ENCODE peak calls at places on chromosomes 16 and 17, in four cellular contexts. L, O, V and F are unnamed samples.

GRCh38 chr16:54873081-54873480 is 57.6 kb upstream of the IRX5 start:
- DNase-seq in L (no peak), O (no peak), V (no peak), F (no peak)

GRCh38 chr16:10871157-10871991 is 5.6 kb upstream of the CIITA start:
- DNase-seq in L (no peak), O (peak; percentile 79), V (no peak), F (no peak)

GRCh38 chr16:53925011-53925410 is 221.1 kb downstream of the FTO start:
- DNase-seq in L (no peak), O (no peak), V (no peak), F (no peak)

GRCh38 chr17:64081802-64082799 is 47.8 kb downstream of the ERN1 start:
- DNase-seq in L (no peak), O (peak; percentile 98), V (no peak), F (no peak)

GRCh38 chr16:9113707-9114106 is 22.3 kb downstream of the HAPSTR1 start:
- DNase-seq in L (no peak), O (no peak), V (no peak), F (no peak)

GRCh38 chr17:30323262-30323894 is 10.5 kb downstream of the TMIGD1 start:
- DNase-seq in L (no peak), O (no peak), V (no peak), F (no peak)

GRCh38 chr16:54237-54581 is 581 bp downstream of the SNRNP25 start:
- DNase-seq in L (no peak), O (no peak), V (no peak), F (no peak)

GRCh38 chr17:68704897-68705296 is 103.7 kb upstream of the FAM20A start:
- DNase-seq in L (no peak), O (no peak), V (no peak), F (no peak)

GRCh38 chr17:9307313-9307998 is 268.2 kb downstream of the STX8 start:
- DNase-seq in L (no peak), O (no peak), V (no peak), F (no peak)

GRCh38 chr17:78176548-78177025 is 8.2 kb downstream of the SYNGR2 start:
- DNase-seq in L (no peak), O (peak; percentile 44), V (peak; percentile 68), F (peak; percentile 34)

GRCh38 chr17:79833110-79833450 is 6.2 kb downstream of the CBX4 start:
- DNase-seq in L (no peak), O (no peak), V (no peak), F (no peak)

GRCh38 chr17:79831367-79832210 is 7.7 kb downstream of the CBX4 start:
- DNase-seq in L (no peak), O (no peak), V (no peak), F (peak; percentile 67)

GRCh38 chr17:79833744-79834574 is 5.3 kb downstream of the CBX4 start:
- DNase-seq in L (no peak), O (no peak), V (no peak), F (no peak)

GRCh38 chr17:79830763-79831366 is 8.4 kb downstream of the CBX4 start:
- DNase-seq in L (no peak), O (no peak), V (no peak), F (no peak)

DNA sequence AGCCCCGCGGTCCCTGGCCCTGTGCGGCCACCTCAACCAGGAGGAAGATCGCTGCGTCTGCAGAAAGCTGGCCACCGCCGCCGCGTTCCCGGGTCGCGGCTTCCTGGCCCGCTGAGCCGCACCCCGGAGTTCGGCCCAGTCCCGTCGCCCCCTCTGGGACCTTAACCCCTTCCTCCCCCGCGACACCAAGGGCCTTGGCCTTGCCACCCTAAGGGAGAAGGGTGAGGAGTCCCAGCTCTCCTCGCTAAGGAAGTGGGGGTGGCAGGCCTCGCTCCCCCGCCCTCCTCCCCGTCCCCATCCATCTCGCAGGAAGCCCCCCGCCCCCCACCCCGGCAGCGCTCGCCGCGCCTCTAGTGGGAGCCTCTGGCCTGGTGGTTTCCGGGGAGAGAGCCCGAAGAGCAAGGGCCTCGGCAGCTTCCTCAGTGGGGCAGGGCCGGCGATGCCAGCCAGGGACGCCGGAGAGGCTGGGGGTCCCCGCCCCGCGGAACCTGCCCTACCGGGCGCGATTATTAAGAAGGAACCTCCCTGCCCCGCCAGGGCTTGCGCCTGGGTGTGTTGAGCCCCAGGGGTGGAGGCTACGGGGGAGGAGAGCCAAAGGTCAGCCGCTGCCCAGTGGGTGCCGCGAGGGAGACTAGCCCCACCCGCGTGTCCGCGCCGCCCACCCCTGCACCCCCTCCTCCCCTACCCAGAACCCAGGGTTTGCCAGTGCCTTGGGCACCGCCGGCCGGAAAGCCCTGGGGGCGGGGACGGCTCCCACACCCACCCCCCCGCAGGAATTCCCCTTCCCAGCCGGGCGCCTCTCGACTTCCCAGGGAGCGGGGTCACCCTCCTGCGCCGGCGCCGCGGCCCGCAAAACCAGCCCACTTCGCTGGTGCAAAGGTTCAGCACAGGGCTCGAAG is 6.8 kb downstream of the CBX4 start:
- DNase-seq in L (no peak), O (no peak), V (no peak), F (no peak)
- H3K27ac ChIP-seq in L (no peak overlapping the region), O (no peak overlapping the region), V (no peak overlapping the region), F (peak overlapping the region; percentile 70)

DNA sequence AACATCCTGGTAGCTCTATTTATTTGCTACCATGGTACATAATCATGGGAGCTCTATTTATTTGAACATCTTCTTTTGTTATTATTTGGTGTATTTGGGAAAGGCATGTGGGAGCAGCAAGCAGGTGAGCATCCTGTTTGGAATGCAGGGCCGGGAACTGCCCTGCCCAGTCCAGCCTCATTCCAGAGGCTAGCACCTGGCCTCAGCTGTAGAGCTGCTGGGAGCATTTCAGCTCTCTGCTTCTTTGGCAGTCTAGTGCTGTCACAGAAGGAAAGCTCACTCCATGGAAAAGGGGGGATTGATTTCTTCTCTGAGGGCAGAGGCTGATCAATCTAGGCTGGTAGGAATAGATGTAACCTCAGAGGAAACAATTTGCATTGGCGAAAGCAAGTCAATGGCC is 112.5 kb downstream of the WWOX start:
- DNase-seq in L (peak; percentile 48), O (peak; percentile 85), V (no peak), F (no peak)
- H3K27ac ChIP-seq in L (peak overlapping the region; percentile 65), O (peak overlapping the region; percentile 74), V (no peak overlapping the region), F (no peak overlapping the region)

GRCh38 chr16:28986492-28986891 is 1.6 kb downstream of the LAT start:
- DNase-seq in L (no peak), O (no peak), V (no peak), F (no peak)
- H3K27ac ChIP-seq in L (no peak overlapping the region), O (no peak overlapping the region), V (no peak overlapping the region), F (no peak overlapping the region)

DNA sequence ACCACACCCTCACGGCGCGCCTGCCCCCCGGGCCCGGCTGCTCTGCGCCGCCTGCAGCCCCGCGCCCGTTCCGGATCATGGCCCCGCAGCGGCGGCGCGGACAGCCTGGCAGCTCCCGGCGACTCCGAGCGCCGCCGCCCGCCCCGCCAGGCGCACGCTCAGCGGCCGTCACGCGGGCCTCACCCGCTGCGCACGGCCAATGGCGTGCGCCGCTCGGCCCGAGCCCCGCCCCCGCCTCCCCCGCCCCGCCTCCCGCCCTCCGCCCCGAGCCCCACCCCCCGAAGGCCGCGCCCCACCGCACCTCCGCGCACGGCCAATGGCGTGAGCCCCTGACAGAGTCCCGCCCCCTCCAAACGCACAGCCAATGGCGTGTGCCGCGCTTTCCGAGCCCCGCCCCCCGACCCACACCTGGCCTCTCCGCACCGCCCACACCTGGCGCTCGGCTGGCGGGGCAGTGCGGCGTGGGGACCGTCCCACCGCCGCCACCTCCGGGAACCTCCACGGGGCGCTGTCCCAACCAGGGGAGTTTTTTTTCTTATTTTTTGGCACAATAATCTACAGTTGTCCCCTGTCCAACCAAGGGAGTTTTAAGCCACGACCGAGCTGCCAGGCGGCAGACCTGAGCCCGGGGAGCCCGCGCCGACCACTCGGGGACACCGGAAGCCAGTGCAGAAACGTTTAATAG is at the start of gene PCYT2:
- DNase-seq in L (no peak), O (peak; percentile 90), V (peak; percentile 89), F (peak; percentile 80)
- H3K27ac ChIP-seq in L (peak within 1 kb of the TSS; percentile 58), O (peak within 1 kb of the TSS; percentile 45), V (peak within 1 kb of the TSS; percentile 81), F (peak within 1 kb of the TSS; percentile 84)

DNA sequence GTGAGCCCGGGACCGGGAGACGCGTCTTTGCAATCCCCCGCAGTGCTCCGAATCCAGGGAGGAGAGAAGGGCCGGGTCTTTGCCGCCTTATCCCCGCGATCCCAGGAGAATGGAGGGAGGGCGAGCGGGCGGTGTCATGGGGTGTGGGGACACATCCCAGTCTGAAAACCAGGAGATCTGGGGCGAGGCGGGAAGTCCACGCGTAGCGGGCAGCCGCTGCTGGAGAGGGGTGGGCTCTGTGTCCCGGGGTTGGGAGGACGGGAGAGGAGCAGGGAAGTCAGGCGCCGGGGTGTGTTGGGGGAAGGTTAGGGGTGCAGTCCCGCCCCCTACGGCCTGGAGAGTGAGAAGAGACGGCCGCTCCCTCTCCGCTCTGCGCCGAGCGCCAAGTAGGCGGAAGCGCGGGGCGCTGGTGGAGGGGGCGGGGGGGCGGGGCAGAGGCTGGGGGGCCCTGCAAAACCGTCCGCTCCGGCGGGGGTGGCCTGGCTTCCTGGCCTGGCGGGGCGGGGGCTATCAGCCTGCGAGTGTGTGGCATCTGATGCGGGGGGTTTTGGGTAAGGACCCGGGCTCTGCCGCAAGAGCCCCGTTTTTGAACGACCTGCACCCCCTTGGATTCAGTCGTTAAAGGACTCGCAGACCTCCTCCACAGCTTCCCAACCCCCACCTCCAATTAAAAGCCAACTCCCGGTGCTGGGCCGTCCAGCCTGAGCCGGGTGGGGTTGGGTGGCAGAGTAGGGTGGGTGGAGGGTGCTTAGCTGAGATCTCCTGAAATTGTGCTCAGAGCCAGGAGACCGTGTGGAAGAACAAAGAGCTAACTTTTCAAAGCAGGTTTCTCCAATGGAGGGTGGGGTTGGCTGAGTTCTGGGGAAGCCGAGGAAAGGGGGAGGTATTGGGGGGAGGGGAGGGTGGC is 654 bp downstream of the LASP1 start:
- DNase-seq in L (no peak), O (peak; percentile 19), V (peak; percentile 79), F (no peak)
- H3K27ac ChIP-seq in L (peak overlapping the region; percentile 81), O (peak overlapping the region; percentile 29), V (peak overlapping the region; percentile 98), F (peak overlapping the region; percentile 97)

GRCh38 chr17:74452027-74452840 is 14.2 kb upstream of the CD300A start:
- DNase-seq in L (no peak), O (no peak), V (no peak), F (no peak)

GRCh38 chr17:74454197-74455024 is 12.0 kb upstream of the CD300A start:
- DNase-seq in L (no peak), O (no peak), V (peak; percentile 92), F (peak; percentile 75)

GRCh38 chr17:74453665-74454196 is 12.7 kb upstream of the CD300A start:
- DNase-seq in L (no peak), O (peak; percentile 88), V (no peak), F (no peak)

GRCh38 chr17:74451557-74451956 is 14.9 kb upstream of the CD300A start:
- DNase-seq in L (no peak), O (no peak), V (no peak), F (no peak)

DNA sequence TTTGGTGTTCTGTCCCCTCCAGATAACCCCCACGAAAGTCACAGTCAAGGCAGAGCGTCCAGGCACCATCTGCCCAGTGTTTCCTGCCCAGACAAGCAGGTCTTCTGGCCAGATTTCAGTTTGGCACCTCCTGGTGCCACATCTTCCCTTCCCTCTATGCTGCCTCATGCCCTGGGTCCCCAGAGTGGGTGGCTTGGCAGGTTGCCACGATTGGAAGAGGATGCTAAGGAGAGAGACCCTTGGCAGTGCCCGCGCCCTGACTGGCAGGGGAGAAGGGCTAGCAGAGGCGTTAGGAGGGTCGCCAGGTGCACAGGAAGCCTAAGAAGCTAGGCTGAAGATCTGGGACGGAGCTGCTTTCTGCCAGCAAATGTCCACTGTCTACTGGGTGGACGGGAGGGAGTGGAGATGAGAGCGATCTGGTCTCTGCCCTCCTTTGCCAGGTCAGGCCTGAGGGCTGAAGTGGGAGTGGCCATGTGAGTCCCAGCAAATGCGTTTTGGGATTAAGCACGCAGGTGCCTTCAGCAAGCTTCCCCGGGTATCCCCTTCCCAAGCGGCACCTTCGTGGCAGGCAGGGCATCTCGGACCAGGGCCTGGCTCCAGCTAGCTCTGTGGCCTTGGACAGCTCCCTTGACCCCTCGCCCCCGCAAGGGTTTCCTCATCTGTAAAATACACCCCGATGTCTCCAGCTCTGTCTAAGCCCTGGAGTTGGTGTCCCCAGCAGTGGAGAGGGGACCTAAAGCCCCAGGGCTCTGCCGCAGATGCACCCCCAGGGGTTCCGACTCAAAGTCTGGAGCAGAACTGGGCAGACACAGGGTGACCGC is 13.4 kb upstream of the CD300A start:
- DNase-seq in L (no peak), O (no peak), V (no peak), F (no peak)
- H3K27ac ChIP-seq in L (no peak overlapping the region), O (no peak overlapping the region), V (peak overlapping the region; percentile 81), F (peak overlapping the region; percentile 77)